ENCODE peak calls at places on chromosomes 7 and 10, in seven cellular contexts. Y, B, X, T, I, H and P are unnamed samples.

GRCh38 chr10:113666682-113667252 is 2.9 kb upstream of the NRAP start:
- DNase-seq in H (peak; percentile 27), Y (no peak), T (no peak), X (no peak), B (no peak), I (no peak), P (no peak)

GRCh38 chr10:2477154-2477553 is 590.2 kb upstream of the PFKP start:
- DNase-seq in H (no peak), X (no peak), T (peak; percentile 63), B (no peak), I (no peak), Y (no peak), P (no peak)

GRCh38 chr10:47458466-47459154 is 25.3 kb downstream of the ANXA8 start:
- DNase-seq in B (no peak), H (peak; percentile 82), Y (peak; percentile 33), T (peak; percentile 10), I (no peak), X (peak; percentile 19), P (peak; percentile 6)

GRCh38 chr10:105187243-105187642 is 546.2 kb downstream of the SORCS3 start:
- DNase-seq in H (peak; percentile 49), I (no peak), Y (no peak), B (no peak), T (no peak), X (no peak), P (no peak)

GRCh38 chr10:45377858-45378257 is 3.8 kb downstream of the ALOX5 start:
- DNase-seq in B (no peak), Y (no peak), T (no peak), X (no peak), H (no peak), I (no peak), P (no peak)

GRCh38 chr10:3010327-3010726 is 57.0 kb upstream of the PFKP start:
- DNase-seq in H (no peak), Y (no peak), B (no peak), T (no peak), X (no peak), I (no peak), P (no peak)

GRCh38 chr10:101773923-101774588 is 1.9 kb downstream of the FGF8 start:
- DNase-seq in T (peak; percentile 63), I (no peak), Y (no peak), H (no peak), X (no peak), B (no peak), P (no peak)

GRCh38 chr10:128066954-128067382 is 59.3 kb downstream of the MKI67 start:
- DNase-seq in X (no peak), H (no peak), T (no peak), I (peak; percentile 31), B (no peak), Y (no peak), P (no peak)

GRCh38 chr7:55457801-55458200 is 92.7 kb downstream of the LANCL2 start:
- DNase-seq in X (no peak), B (no peak), H (no peak), T (no peak), Y (no peak), I (no peak), P (no peak)

GRCh38 chr10:17216217-17216900 is 11.7 kb upstream of the VIM start:
- DNase-seq in T (no peak), H (peak; percentile 99), X (peak; percentile 95), I (no peak), Y (no peak), B (no peak), P (no peak)

GRCh38 chr7:122132341-122132740 is 11.7 kb downstream of the AASS start:
- DNase-seq in I (no peak), B (no peak), T (no peak), X (no peak), Y (no peak), H (peak; percentile 64), P (no peak)

GRCh38 chr10:100315603-100316002 is 14.4 kb downstream of the PKD2L1 start:
- DNase-seq in H (no peak), T (no peak), X (no peak), B (no peak), Y (no peak), I (no peak), P (no peak)

GRCh38 chr7:47381132-47381495 is 200.8 kb downstream of the TNS3 start:
- DNase-seq in Y (no peak), T (no peak), B (no peak), H (peak; percentile 32), I (no peak), X (no peak), P (no peak)

GRCh38 chr7:30252885-30253795 is 31.3 kb upstream of the ZNRF2 start:
- DNase-seq in Y (no peak), T (no peak), I (peak; percentile 84), B (no peak), H (peak; percentile 71), X (no peak), P (no peak)

GRCh38 chr10:121873236-121873635 is 54.6 kb downstream of the ATE1 start:
- DNase-seq in H (no peak), X (no peak), B (no peak), T (no peak), Y (no peak), I (no peak), P (no peak)

GRCh38 chr10:88820990-88821389 is 18.5 kb downstream of the LIPM start:
- DNase-seq in B (no peak), I (no peak), X (peak; percentile 77), H (peak; percentile 65), T (no peak), Y (peak; percentile 18), P (no peak)

GRCh38 chr7:644381-645305 is 81.9 kb upstream of the DNAAF5 start:
- DNase-seq in Y (no peak), I (peak; percentile 59), B (no peak), X (no peak), H (no peak), T (no peak), P (no peak)

GRCh38 chr7:134021861-134022260 is 105.3 kb upstream of the LRGUK start:
- DNase-seq in I (no peak), X (no peak), T (no peak), B (no peak), Y (no peak), H (no peak), P (no peak)

GRCh38 chr10:113424304-113424721 is 128.5 kb upstream of the HABP2 start:
- DNase-seq in T (no peak), I (no peak), Y (no peak), B (no peak), H (no peak), X (no peak), P (no peak)

GRCh38 chr7:137874390-137874789 is 27.6 kb upstream of the DGKI start:
- DNase-seq in T (no peak), I (no peak), H (peak; percentile 87), B (no peak), Y (peak; percentile 68), X (peak; percentile 77), P (no peak)

GRCh38 chr7:14374336-14374735 is 384.9 kb upstream of the ETV1 start:
- DNase-seq in T (no peak), I (no peak), H (no peak), X (no peak), Y (no peak), B (no peak), P (no peak)

GRCh38 chr10:79136227-79137005 is 67.7 kb downstream of the ZMIZ1 start:
- DNase-seq in B (no peak), H (no peak), Y (no peak), I (no peak), T (no peak), X (no peak), P (no peak)

GRCh38 chr10:22805304-22805703 is 90.9 kb upstream of the PIP4K2A start:
- DNase-seq in Y (no peak), I (no peak), H (peak; percentile 54), T (no peak), X (no peak), B (no peak), P (no peak)

GRCh38 chr10:7337431-7338171 is 73.2 kb downstream of the SFMBT2 start:
- DNase-seq in Y (no peak), T (no peak), B (no peak), I (no peak), X (no peak), H (no peak), P (no peak)

DNA sequence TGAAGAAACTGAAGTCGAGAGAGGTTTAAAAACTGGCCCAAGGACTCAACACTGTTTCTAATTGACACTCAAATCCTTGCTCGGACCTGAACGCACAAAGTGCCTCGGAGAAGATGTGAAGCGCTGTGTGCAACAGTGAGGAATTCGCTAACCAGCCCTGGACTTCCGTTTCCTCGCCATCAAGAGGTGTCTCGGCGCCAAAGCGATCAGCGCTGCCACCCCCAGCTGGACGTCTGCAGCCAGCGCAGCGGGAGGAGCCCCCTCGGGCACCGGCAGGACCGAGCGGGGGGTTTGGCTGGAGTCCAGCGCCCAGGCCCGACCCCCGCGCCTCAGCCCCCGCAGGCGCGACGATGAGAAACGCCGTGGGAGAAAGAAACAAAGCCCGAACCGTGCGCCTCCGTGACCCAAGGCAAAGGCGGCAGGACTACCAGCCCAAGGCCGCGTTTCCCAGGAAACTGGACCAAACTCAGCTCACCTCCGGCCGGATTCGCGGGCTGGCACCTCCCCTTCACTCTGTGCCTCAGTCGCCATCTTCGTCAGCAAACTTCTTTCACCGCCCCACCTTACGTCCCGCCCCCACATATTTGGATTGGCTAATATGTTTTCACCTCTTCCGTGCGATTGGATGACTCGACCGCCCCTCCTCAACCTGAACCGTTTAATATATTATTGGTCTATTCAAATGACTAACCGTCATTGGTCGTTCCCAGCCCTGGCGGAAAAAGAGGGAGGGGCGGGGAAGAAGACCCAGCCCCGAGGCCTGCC is at the start of gene ARHGAP19:
- DNase-seq in T (peak; percentile 92), B (peak; percentile 84), I (peak; percentile 93), H (peak; percentile 99), X (peak; percentile 97), Y (peak; percentile 95), P (peak; percentile 86)
- TF ChIP-seq CTCF in T (no peak), B (peak; percentile 39), I (peak; percentile 18), H (no peak), X (peak; percentile 24), Y (peak; percentile 18), P (no peak)

GRCh38 chr10:92074126-92074887 is 150.7 kb downstream of the BTAF1 start:
- DNase-seq in T (no peak), H (no peak), I (no peak), X (no peak), Y (no peak), B (no peak), P (no peak)
- TF ChIP-seq CTCF in T (no peak), H (no peak), I (no peak), X (no peak), Y (peak; percentile 21), B (no peak), P (no peak)

GRCh38 chr7:22295402-22296264 is 61.3 kb downstream of the RAPGEF5 start:
- DNase-seq in Y (no peak), X (no peak), H (no peak), T (no peak), I (no peak), B (no peak), P (no peak)
- TF ChIP-seq CTCF in Y (peak; percentile 30), X (no peak), H (no peak), T (no peak), I (peak; percentile 16), B (peak; percentile 22), P (no peak)

GRCh38 chr10:50501899-50502556 is 121.7 kb downstream of the SGMS1 start:
- DNase-seq in H (no peak), X (no peak), Y (no peak), T (no peak), I (no peak), B (no peak), P (no peak)
- TF ChIP-seq CTCF in H (no peak), X (no peak), Y (no peak), T (no peak), I (no peak), B (no peak), P (no peak)